ENCODE peak calls at places on chromosomes 4 and X, in seven cellular contexts. M, F, D, T, O, I and X are unnamed samples. For H3K27me3, the result is how much of the 10 kb centered on the place peaks cover.

GRCh38 chrX:131288738-131289511 is at the start of gene IGSF1:
- DNase-seq in M (peak), O (no peak), I (no peak), T (peak), D (no peak), F (peak), X (no peak)

GRCh38 chr4:150206981-150207380 is 128.7 kb downstream of the DCLK2 start:
- DNase-seq in D (no peak), F (no peak), T (no peak), I (no peak), O (no peak), M (no peak), X (no peak)

GRCh38 chr4:109486007-109486406 is 52.4 kb downstream of the SEC24B start:
- DNase-seq in T (no peak), D (no peak), O (no peak), F (no peak), M (no peak), I (no peak), X (no peak)

GRCh38 chrX:133005038-133005437 is 46.6 kb upstream of the HS6ST2 start:
- DNase-seq in F (no peak), D (no peak), I (no peak), M (no peak), O (no peak), T (peak), X (no peak)

GRCh38 chr4:162163892-162164759 is at the start of gene FSTL5:
- DNase-seq in T (peak), D (peak), O (peak), I (no peak), F (peak), M (peak), X (no peak)

GRCh38 chr4:128162434-128162833 is 101.3 kb downstream of the LARP1B start:
- DNase-seq in O (no peak), T (peak), F (no peak), I (no peak), M (no peak), D (no peak), X (no peak)

GRCh38 chr4:73998040-73999011 is at the start of gene CXCL5:
- DNase-seq in M (peak), F (no peak), O (peak), I (no peak), T (peak), D (peak), X (no peak)

GRCh38 chr4:48493485-48494100 is 3.5 kb downstream of the ZAR1 start:
- DNase-seq in M (no peak), I (no peak), O (no peak), D (no peak), F (no peak), T (no peak), X (no peak)

GRCh38 chr4:174834477-174834876 is 5.4 kb upstream of the GLRA3 start:
- DNase-seq in M (no peak), F (no peak), D (no peak), O (no peak), T (no peak), I (no peak), X (no peak)

GRCh38 chr4:10589308-10589707 is 95.3 kb downstream of the CLNK start:
- DNase-seq in I (no peak), D (no peak), O (no peak), M (no peak), F (no peak), T (peak), X (no peak)

GRCh38 chr4:52001616-52002015 is 18.5 kb downstream of the LRRC66 start:
- DNase-seq in F (no peak), D (no peak), T (no peak), O (no peak), I (no peak), M (no peak), X (no peak)

GRCh38 chrX:24448762-24449161 is 16.3 kb upstream of the PDK3 start:
- DNase-seq in T (no peak), M (no peak), I (no peak), O (no peak), F (no peak), D (no peak), X (no peak)

GRCh38 chr4:56804551-56804950 is 16.9 kb downstream of the SPINK2 start:
- DNase-seq in M (no peak), I (no peak), T (no peak), D (no peak), F (no peak), O (no peak), X (no peak)

GRCh38 chr4:169899295-169899694 is 126.9 kb downstream of the MFAP3L start:
- DNase-seq in M (no peak), I (peak), T (no peak), D (no peak), F (no peak), O (no peak), X (no peak)

GRCh38 chr4:56465599-56466295 is 1.7 kb upstream of the SRP72 start:
- DNase-seq in T (peak), I (no peak), F (no peak), O (no peak), M (no peak), D (no peak), X (no peak)

GRCh38 chrX:29478336-29479069 is 736.9 kb upstream of the MAGEB2 start:
- DNase-seq in O (peak), I (peak), M (peak), D (no peak), F (no peak), T (peak), X (no peak)

GRCh38 chrX:96929036-96929435 is 45.3 kb downstream of the RPA4 start:
- DNase-seq in T (no peak), F (no peak), O (no peak), I (no peak), M (no peak), D (no peak), X (no peak)

GRCh38 chr4:5874811-5875465 is 17.9 kb downstream of the CRMP1 start:
- DNase-seq in T (peak), I (no peak), D (no peak), O (no peak), F (no peak), M (no peak), X (no peak)

GRCh38 chr4:113300384-113301011 is 251.0 kb downstream of the ANK2 start:
- DNase-seq in F (no peak), D (no peak), T (peak), M (no peak), O (no peak), I (peak), X (no peak)

GRCh38 chr4:73917081-73917501 is 47.9 kb downstream of the CXCL1 start:
- DNase-seq in O (no peak), I (no peak), M (no peak), D (no peak), T (no peak), F (no peak), X (no peak)

GRCh38 chr4:96312049-96312685 is 472.3 kb downstream of the PDHA2 start:
- DNase-seq in I (no peak), D (no peak), M (no peak), O (no peak), F (no peak), T (no peak), X (no peak)

GRCh38 chr4:116618638-116619037 is 466.7 kb downstream of the TRAM1L1 start:
- DNase-seq in T (no peak), M (no peak), D (no peak), O (no peak), F (no peak), I (no peak), X (no peak)

GRCh38 chrX:153642655-153643430 is 4.2 kb upstream of the DUSP9 start:
- DNase-seq in O (no peak), M (no peak), F (no peak), T (peak), D (peak), I (no peak), X (no peak)

GRCh38 chrX:153640736-153641574 is 6.0 kb upstream of the DUSP9 start:
- DNase-seq in O (peak), I (no peak), D (peak), T (peak), M (no peak), F (no peak), X (no peak)

GRCh38 chrX:153642313-153642654 is 4.7 kb upstream of the DUSP9 start:
- DNase-seq in F (no peak), D (peak), M (no peak), I (no peak), O (no peak), T (peak), X (no peak)

GRCh38 chrX:153640045-153640686 is 6.8 kb upstream of the DUSP9 start:
- DNase-seq in F (no peak), M (no peak), O (peak), T (no peak), D (peak), I (no peak), X (no peak)

GRCh38 chrX:153641575-153642312 is 5.3 kb upstream of the DUSP9 start:
- DNase-seq in O (no peak), T (peak), D (peak), I (no peak), M (no peak), F (no peak), X (no peak)
- H3K27me3 ChIP-seq in O (half or more), T (half or more), D (half or more), I (under half), M (half or more), F (half or more), X (under half)

DNA sequence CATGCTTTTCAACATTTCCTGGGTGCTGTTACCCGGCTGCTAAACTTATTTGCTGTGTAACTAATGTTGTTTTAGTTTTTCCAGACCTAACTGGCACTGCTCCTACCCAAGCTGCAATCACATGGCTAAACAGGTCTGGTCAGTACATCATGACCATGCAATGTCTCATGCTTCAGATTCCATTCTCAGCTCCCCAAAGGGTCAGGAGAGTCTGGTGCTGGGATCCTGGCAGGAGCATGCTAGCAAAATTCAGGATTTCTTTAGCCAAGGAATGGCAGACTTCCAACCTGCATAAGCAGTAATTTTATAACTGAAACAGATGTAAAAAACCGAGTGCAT is 12.6 kb upstream of the CENPU start:
- DNase-seq in T (peak), D (no peak), F (peak), O (peak), I (no peak), M (no peak), X (peak)
- TF ChIP-seq POLR2AphosphoS5 in T (no peak), D (no peak), F (peak), O (peak), I (no peak), M (no peak), X (no peak)

GRCh38 chr4:15438939-15439524 is 11.2 kb downstream of the C1QTNF7 start:
- DNase-seq in F (no peak), M (no peak), O (no peak), I (no peak), D (no peak), T (no peak), X (no peak)
- H3K27me3 ChIP-seq in F (under half), M (under half), O (under half), I (under half), D (under half), T (under half), X (under half)

DNA sequence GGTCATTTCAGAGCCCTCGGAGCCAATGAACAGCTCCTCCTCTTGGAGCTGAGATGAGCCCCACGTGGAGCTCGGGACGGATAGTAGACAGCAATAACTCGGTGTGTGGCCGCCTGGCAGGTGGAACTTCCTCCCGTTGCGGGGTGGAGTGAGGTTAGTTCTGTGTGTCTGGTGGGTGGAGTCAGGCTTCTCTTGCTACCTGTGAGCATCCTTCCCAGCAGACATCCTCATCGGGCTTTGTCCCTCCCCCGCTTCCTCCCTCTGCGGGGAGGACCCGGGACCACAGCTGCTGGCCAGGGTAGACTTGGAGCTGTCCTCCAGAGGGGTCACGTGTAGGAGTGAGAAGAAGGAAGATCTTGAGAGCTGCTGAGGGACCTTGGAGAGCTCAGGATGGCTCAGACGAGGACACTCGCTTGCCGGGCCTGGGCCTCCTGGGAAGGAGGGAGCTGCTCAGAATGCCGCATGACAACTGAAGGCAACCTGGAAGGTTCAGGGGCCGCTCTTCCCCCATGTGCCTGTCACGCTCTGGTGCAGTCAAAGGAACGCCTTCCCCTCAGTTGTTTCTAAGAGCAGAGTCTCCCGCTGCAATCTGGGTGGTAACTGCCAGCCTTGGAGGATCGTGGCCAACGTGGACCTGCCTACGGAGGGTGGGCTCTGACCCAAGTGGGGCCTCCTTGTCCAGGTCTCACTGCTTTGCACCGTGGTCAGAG is 5.7 kb upstream of the MSANTD1 start:
- DNase-seq in T (peak), M (no peak), D (no peak), F (no peak), O (no peak), I (no peak), X (no peak)
- TF ChIP-seq POLR2AphosphoS5 in T (no peak), M (no peak), D (no peak), F (no peak), O (no peak), I (no peak), X (no peak)

GRCh38 chr4:8876982-8877779 is 5.5 kb upstream of the HMX1 start:
- DNase-seq in I (no peak), F (no peak), O (no peak), T (peak), D (no peak), M (no peak), X (no peak)

GRCh38 chr4:8871417-8872401 is at the start of gene HMX1:
- DNase-seq in I (no peak), F (no peak), O (no peak), T (peak), M (no peak), D (no peak), X (no peak)

GRCh38 chr4:8872402-8873291 is 1.0 kb upstream of the HMX1 start:
- DNase-seq in T (peak), D (no peak), M (no peak), F (no peak), I (no peak), O (no peak), X (no peak)

GRCh38 chr4:8874896-8875680 is 3.4 kb upstream of the HMX1 start:
- DNase-seq in D (no peak), M (no peak), F (no peak), O (no peak), T (no peak), I (no peak), X (no peak)

GRCh38 chr4:8874003-8874895 is 2.6 kb upstream of the HMX1 start:
- DNase-seq in T (no peak), I (no peak), M (no peak), D (no peak), F (no peak), O (no peak), X (no peak)
- H3K27me3 ChIP-seq in T (half or more), I (under half), M (half or more), D (half or more), F (half or more), O (half or more), X (under half)

GRCh38 chr4:40729555-40729954 is 20.2 kb upstream of the NSUN7 start:
- DNase-seq in I (no peak), F (no peak), M (no peak), D (no peak), O (no peak), T (no peak), X (no peak)
- TF ChIP-seq POLR2AphosphoS5 in I (no peak), F (no peak), M (no peak), D (no peak), O (no peak), T (no peak), X (no peak)

GRCh38 chr4:18442957-18443356 is 421.4 kb upstream of the LCORL start:
- DNase-seq in I (no peak), M (no peak), T (no peak), O (no peak), D (no peak), F (no peak), X (no peak)
- H3K27me3 ChIP-seq in I (under half), M (under half), T (under half), O (under half), D (under half), F (under half), X (under half)